ENCODE peak calls at places on chromosomes 1 and 21, in eight cellular contexts. One of them, this sample, is unnamed.

GRCh38 chr1:150575518-150576366 is 3.7 kb downstream of the MCL1 start:
- DNase-seq in HCT116: no peak
- DNase-seq in A549: no peak
- DNase-seq in endothelial cell of umbilical vein: no peak
- DNase-seq in K562: no peak
- DNase-seq in NB4: no peak
- DNase-seq in H1: no peak
- DNase-seq in GM12878: no peak
- DNase-seq in this sample: no peak

GRCh38 chr1:174965006-174965971 is 34.5 kb upstream of the CACYBP start:
- DNase-seq in HCT116: no peak
- DNase-seq in A549: no peak
- DNase-seq in endothelial cell of umbilical vein: no peak
- DNase-seq in K562: peak; percentile 61
- DNase-seq in NB4: peak; percentile 51
- DNase-seq in H1: no peak
- DNase-seq in GM12878: no peak
- DNase-seq in this sample: no peak

GRCh38 chr1:38293530-38293929 is 246.9 kb upstream of the POU3F1 start:
- DNase-seq in HCT116: no peak
- DNase-seq in A549: no peak
- DNase-seq in endothelial cell of umbilical vein: no peak
- DNase-seq in K562: no peak
- DNase-seq in NB4: no peak
- DNase-seq in H1: no peak
- DNase-seq in GM12878: no peak
- DNase-seq in this sample: no peak

GRCh38 chr1:194268839-194269238 is 1082.4 kb upstream of the B3GALT2 start:
- DNase-seq in HCT116: no peak
- DNase-seq in A549: no peak
- DNase-seq in endothelial cell of umbilical vein: no peak
- DNase-seq in K562: no peak
- DNase-seq in NB4: no peak
- DNase-seq in H1: no peak
- DNase-seq in GM12878: no peak
- DNase-seq in this sample: no peak

GRCh38 chr1:209926045-209926444 is 12.0 kb upstream of the SYT14 start:
- DNase-seq in HCT116: no peak
- DNase-seq in A549: no peak
- DNase-seq in endothelial cell of umbilical vein: peak; percentile 78
- DNase-seq in K562: no peak
- DNase-seq in NB4: no peak
- DNase-seq in H1: no peak
- DNase-seq in GM12878: no peak
- DNase-seq in this sample: no peak

GRCh38 chr1:91578320-91579109 is 77.9 kb downstream of the CDC7 start:
- DNase-seq in HCT116: no peak
- DNase-seq in A549: no peak
- DNase-seq in endothelial cell of umbilical vein: no peak
- DNase-seq in K562: peak; percentile 58
- DNase-seq in NB4: no peak
- DNase-seq in H1: no peak
- DNase-seq in GM12878: no peak
- DNase-seq in this sample: no peak

GRCh38 chr1:109396971-109397370 is 747 bp downstream of the SORT1 start:
- DNase-seq in HCT116: no peak
- DNase-seq in A549: no peak
- DNase-seq in endothelial cell of umbilical vein: peak; percentile 4
- DNase-seq in K562: peak; percentile 33
- DNase-seq in NB4: no peak
- DNase-seq in H1: no peak
- DNase-seq in GM12878: no peak
- DNase-seq in this sample: no peak

GRCh38 chr1:101120868-101121267 is 95.3 kb upstream of the DPH5 start:
- DNase-seq in HCT116: no peak
- DNase-seq in A549: no peak
- DNase-seq in endothelial cell of umbilical vein: no peak
- DNase-seq in K562: no peak
- DNase-seq in NB4: no peak
- DNase-seq in H1: no peak
- DNase-seq in GM12878: no peak
- DNase-seq in this sample: no peak

GRCh38 chr1:244174922-244175521 is 123.9 kb downstream of the ZBTB18 start:
- DNase-seq in HCT116: no peak
- DNase-seq in A549: no peak
- DNase-seq in endothelial cell of umbilical vein: no peak
- DNase-seq in K562: no peak
- DNase-seq in NB4: no peak
- DNase-seq in H1: no peak
- DNase-seq in GM12878: no peak
- DNase-seq in this sample: no peak

GRCh38 chr1:11157867-11158266 is 31.3 kb upstream of the ANGPTL7 start:
- DNase-seq in HCT116: no peak
- DNase-seq in A549: no peak
- DNase-seq in endothelial cell of umbilical vein: no peak
- DNase-seq in K562: no peak
- DNase-seq in NB4: no peak
- DNase-seq in H1: no peak
- DNase-seq in GM12878: no peak
- DNase-seq in this sample: no peak

GRCh38 chr1:17873007-17873675 is 118.0 kb downstream of the ACTL8 start:
- DNase-seq in HCT116: no peak
- DNase-seq in A549: no peak
- DNase-seq in endothelial cell of umbilical vein: no peak
- DNase-seq in K562: no peak
- DNase-seq in NB4: no peak
- DNase-seq in H1: no peak
- DNase-seq in GM12878: no peak
- DNase-seq in this sample: no peak

GRCh38 chr1:43632135-43632670 is 17.7 kb upstream of the KDM4A start:
- DNase-seq in HCT116: no peak
- DNase-seq in A549: no peak
- DNase-seq in endothelial cell of umbilical vein: no peak
- DNase-seq in K562: no peak
- DNase-seq in NB4: no peak
- DNase-seq in H1: no peak
- DNase-seq in GM12878: no peak
- DNase-seq in this sample: no peak

GRCh38 chr1:188988589-188988988 is 1489.1 kb downstream of the BRINP3 start:
- DNase-seq in HCT116: no peak
- DNase-seq in A549: peak; percentile 2
- DNase-seq in endothelial cell of umbilical vein: no peak
- DNase-seq in K562: no peak
- DNase-seq in NB4: no peak
- DNase-seq in H1: no peak
- DNase-seq in GM12878: no peak
- DNase-seq in this sample: no peak

GRCh38 chr21:45278156-45278911 is 9.4 kb downstream of the POFUT2 start:
- DNase-seq in HCT116: no peak
- DNase-seq in A549: no peak
- DNase-seq in endothelial cell of umbilical vein: no peak
- DNase-seq in K562: no peak
- DNase-seq in NB4: no peak
- DNase-seq in H1: no peak
- DNase-seq in GM12878: no peak
- DNase-seq in this sample: no peak

GRCh38 chr1:187408217-187409004 is 579.7 kb downstream of the PLA2G4A start:
- DNase-seq in HCT116: no peak
- DNase-seq in A549: no peak
- DNase-seq in endothelial cell of umbilical vein: no peak
- DNase-seq in K562: no peak
- DNase-seq in NB4: no peak
- DNase-seq in H1: no peak
- DNase-seq in GM12878: no peak
- DNase-seq in this sample: no peak

GRCh38 chr1:3405491-3405890 is 49.0 kb upstream of the ARHGEF16 start:
- DNase-seq in HCT116: no peak
- DNase-seq in A549: no peak
- DNase-seq in endothelial cell of umbilical vein: no peak
- DNase-seq in K562: no peak
- DNase-seq in NB4: no peak
- DNase-seq in H1: no peak
- DNase-seq in GM12878: no peak
- DNase-seq in this sample: no peak

GRCh38 chr1:157512036-157512969 is 40.0 kb downstream of the FCRL5 start:
- DNase-seq in HCT116: no peak
- DNase-seq in A549: no peak
- DNase-seq in endothelial cell of umbilical vein: no peak
- DNase-seq in K562: no peak
- DNase-seq in NB4: peak; percentile 49
- DNase-seq in H1: no peak
- DNase-seq in GM12878: peak; percentile 68
- DNase-seq in this sample: no peak

GRCh38 chr1:22804969-22805671 is 94.5 kb downstream of the EPHB2 start:
- DNase-seq in HCT116: no peak
- DNase-seq in A549: no peak
- DNase-seq in endothelial cell of umbilical vein: no peak
- DNase-seq in K562: no peak
- DNase-seq in NB4: no peak
- DNase-seq in H1: no peak
- DNase-seq in GM12878: no peak
- DNase-seq in this sample: no peak

GRCh38 chr21:35737425-35737824 is 322.9 kb downstream of the SETD4 start:
- DNase-seq in HCT116: no peak
- DNase-seq in A549: no peak
- DNase-seq in endothelial cell of umbilical vein: no peak
- DNase-seq in K562: no peak
- DNase-seq in NB4: no peak
- DNase-seq in H1: no peak
- DNase-seq in GM12878: no peak
- DNase-seq in this sample: no peak

DNA sequence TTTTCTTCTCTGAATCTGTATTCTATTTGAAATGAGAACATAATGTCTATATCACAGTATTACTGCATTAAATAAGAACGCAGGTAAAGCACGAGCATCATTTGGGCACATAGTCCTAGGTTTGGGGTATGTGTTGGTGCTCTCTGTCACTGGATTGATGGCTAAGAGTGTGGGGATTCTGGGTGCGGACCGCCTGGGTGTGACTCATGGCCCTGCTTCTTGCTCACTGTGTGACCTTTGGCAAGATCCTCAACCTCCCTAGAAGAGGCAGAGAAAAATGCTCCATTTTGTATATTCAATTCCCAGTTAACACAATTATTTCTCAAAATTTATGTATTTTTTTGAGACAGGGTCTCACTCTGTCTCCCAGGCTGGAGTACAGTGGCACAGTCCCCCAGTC is 99.7 kb downstream of the LAMC2 start:
- DNase-seq in HCT116: no peak
- DNase-seq in A549: no peak
- DNase-seq in endothelial cell of umbilical vein: no peak
- DNase-seq in K562: no peak
- DNase-seq in NB4: no peak
- DNase-seq in H1: no peak
- DNase-seq in GM12878: no peak
- DNase-seq in this sample: no peak
- TF ChIP-seq MAX in HCT116: no peak
- TF ChIP-seq MAX in A549: no peak
- TF ChIP-seq MAX in endothelial cell of umbilical vein: no peak
- TF ChIP-seq MAX in K562: no peak
- TF ChIP-seq MAX in NB4: no peak
- TF ChIP-seq MAX in H1: no peak
- TF ChIP-seq MAX in GM12878: no peak
- TF ChIP-seq MAX in this sample: no peak

DNA sequence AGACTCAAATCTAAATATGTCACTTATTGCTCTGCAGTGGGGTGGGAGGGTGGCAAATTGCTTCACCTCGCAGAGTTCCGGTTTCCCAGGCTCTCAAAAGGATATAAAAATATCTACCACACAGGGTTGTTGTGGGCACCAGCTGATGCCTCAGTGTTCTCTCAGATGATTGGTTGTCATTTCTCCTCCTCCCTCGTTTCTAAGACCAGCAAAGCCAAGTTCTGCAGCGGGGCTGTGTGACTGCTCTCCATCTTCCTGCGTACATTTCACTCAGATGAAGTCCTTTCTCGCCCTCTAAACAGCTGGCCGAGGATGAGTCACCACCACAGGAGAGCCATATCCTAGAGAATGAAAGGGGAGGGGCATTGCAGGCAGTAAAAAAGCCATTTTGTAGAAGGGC is 35.0 kb upstream of the VWA5B1 start:
- DNase-seq in HCT116: no peak
- DNase-seq in A549: peak; percentile 17
- DNase-seq in endothelial cell of umbilical vein: no peak
- DNase-seq in K562: peak; percentile 26
- DNase-seq in NB4: peak; percentile 75
- DNase-seq in H1: no peak
- DNase-seq in GM12878: no peak
- DNase-seq in this sample: no peak
- TF ChIP-seq MAX in HCT116: no peak
- TF ChIP-seq MAX in A549: no peak
- TF ChIP-seq MAX in endothelial cell of umbilical vein: no peak
- TF ChIP-seq MAX in K562: no peak
- TF ChIP-seq MAX in NB4: no peak
- TF ChIP-seq MAX in H1: no peak
- TF ChIP-seq MAX in GM12878: no peak
- TF ChIP-seq MAX in this sample: no peak

GRCh38 chr1:166235728-166236127 is 68.9 kb upstream of the FAM78B start:
- DNase-seq in HCT116: no peak
- DNase-seq in A549: no peak
- DNase-seq in endothelial cell of umbilical vein: no peak
- DNase-seq in K562: no peak
- DNase-seq in NB4: no peak
- DNase-seq in H1: no peak
- DNase-seq in GM12878: no peak
- DNase-seq in this sample: no peak

GRCh38 chr1:166233750-166234366 is 67.1 kb upstream of the FAM78B start:
- DNase-seq in HCT116: no peak
- DNase-seq in A549: no peak
- DNase-seq in endothelial cell of umbilical vein: no peak
- DNase-seq in K562: no peak
- DNase-seq in NB4: no peak
- DNase-seq in H1: no peak
- DNase-seq in GM12878: no peak
- DNase-seq in this sample: no peak

DNA sequence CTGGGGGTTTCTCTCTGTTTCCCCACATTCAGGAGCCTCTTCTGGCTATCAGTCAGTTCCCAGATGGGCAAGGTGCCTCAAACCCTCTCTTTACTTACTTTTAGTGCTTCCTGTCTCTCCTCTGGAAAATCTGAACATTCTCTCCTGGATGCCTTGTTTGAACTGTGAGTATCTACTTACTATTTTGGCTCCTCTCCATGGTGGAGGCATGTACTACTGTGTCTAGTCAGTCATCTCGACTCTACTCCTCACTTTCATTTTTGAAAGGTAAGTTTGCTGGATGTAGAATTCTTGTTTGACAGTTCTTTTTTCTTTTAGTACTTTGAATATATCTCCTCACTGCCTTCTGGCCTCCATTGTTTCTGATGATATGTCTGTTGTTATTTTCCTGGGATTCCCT is 70.9 kb upstream of the FAM78B start:
- DNase-seq in HCT116: no peak
- DNase-seq in A549: no peak
- DNase-seq in endothelial cell of umbilical vein: no peak
- DNase-seq in K562: no peak
- DNase-seq in NB4: no peak
- DNase-seq in H1: no peak
- DNase-seq in GM12878: no peak
- DNase-seq in this sample: no peak
- TF ChIP-seq MAX in HCT116: no peak
- TF ChIP-seq MAX in A549: no peak
- TF ChIP-seq MAX in endothelial cell of umbilical vein: no peak
- TF ChIP-seq MAX in K562: no peak
- TF ChIP-seq MAX in NB4: no peak
- TF ChIP-seq MAX in H1: no peak
- TF ChIP-seq MAX in GM12878: no peak
- TF ChIP-seq MAX in this sample: no peak

GRCh38 chr1:1407957-1408318 is 845 bp upstream of the MRPL20 start:
- DNase-seq in HCT116: no peak
- DNase-seq in A549: no peak
- DNase-seq in endothelial cell of umbilical vein: no peak
- DNase-seq in K562: no peak
- DNase-seq in NB4: no peak
- DNase-seq in H1: no peak
- DNase-seq in GM12878: no peak
- DNase-seq in this sample: no peak
- TF ChIP-seq MAX in HCT116: no peak
- TF ChIP-seq MAX in A549: no peak
- TF ChIP-seq MAX in endothelial cell of umbilical vein: no peak
- TF ChIP-seq MAX in K562: no peak
- TF ChIP-seq MAX in NB4: no peak
- TF ChIP-seq MAX in H1: no peak
- TF ChIP-seq MAX in GM12878: no peak
- TF ChIP-seq MAX in this sample: no peak